ENCODE peak calls at places on chromosomes 11 and 22, in four cellular contexts. R, B, F and K are unnamed samples. For H3K4me1, the result is how much of the 10 kb centered on the place peaks cover.

GRCh38 chr11:26470992-26471391 is 101.1 kb downstream of the MUC15 start:
- DNase-seq in B (no peak), F (no peak), R (no peak), K (no peak)

GRCh38 chr22:31250740-31251330 is 38.7 kb downstream of the LIMK2 start:
- DNase-seq in B (no peak), R (no peak), F (no peak), K (no peak)

GRCh38 chr22:25762147-25762546 is 20.2 kb downstream of the MYO18B start:
- DNase-seq in F (no peak), B (no peak), R (no peak), K (no peak)

GRCh38 chr22:47724751-47725150 is 962.3 kb downstream of the TBC1D22A start:
- DNase-seq in F (no peak), R (no peak), B (no peak), K (no peak)

GRCh38 chr11:78497309-78497708 is 77.4 kb downstream of the NARS2 start:
- DNase-seq in F (no peak), R (no peak), B (no peak), K (no peak)

GRCh38 chr11:84924290-84924689 is 702.9 kb downstream of the DLG2 start:
- DNase-seq in R (no peak), B (peak), F (no peak), K (no peak)

GRCh38 chr11:44464741-44465140 is 100.7 kb upstream of the CD82 start:
- DNase-seq in B (no peak), R (no peak), F (peak), K (no peak)

GRCh38 chr11:107576497-107577086 is 11.1 kb upstream of the ALKBH8 start:
- DNase-seq in B (peak), F (no peak), R (peak), K (peak)

GRCh38 chr11:103499710-103500340 is 390.6 kb downstream of the DYNC2H1 start:
- DNase-seq in F (no peak), B (no peak), R (no peak), K (no peak)

GRCh38 chr11:12005476-12005875 is 3.0 kb downstream of the DKK3 start:
- DNase-seq in F (no peak), B (no peak), R (no peak), K (no peak)
- H3K27ac ChIP-seq in F (no peak), B (no peak), R (peak), K (peak)

GRCh38 chr11:70528794-70529580 is 130.7 kb downstream of the CTTN start:
- DNase-seq in F (no peak), B (no peak), R (no peak), K (no peak)

GRCh38 chr11:70527046-70527395 is 128.7 kb downstream of the CTTN start:
- DNase-seq in R (no peak), B (no peak), F (no peak), K (no peak)

GRCh38 chr11:70526116-70527045 is 128.1 kb downstream of the CTTN start:
- DNase-seq in B (no peak), F (no peak), R (no peak), K (no peak)

GRCh38 chr11:70528046-70528793 is 129.9 kb downstream of the CTTN start:
- DNase-seq in F (no peak), B (no peak), R (no peak), K (no peak)

DNA sequence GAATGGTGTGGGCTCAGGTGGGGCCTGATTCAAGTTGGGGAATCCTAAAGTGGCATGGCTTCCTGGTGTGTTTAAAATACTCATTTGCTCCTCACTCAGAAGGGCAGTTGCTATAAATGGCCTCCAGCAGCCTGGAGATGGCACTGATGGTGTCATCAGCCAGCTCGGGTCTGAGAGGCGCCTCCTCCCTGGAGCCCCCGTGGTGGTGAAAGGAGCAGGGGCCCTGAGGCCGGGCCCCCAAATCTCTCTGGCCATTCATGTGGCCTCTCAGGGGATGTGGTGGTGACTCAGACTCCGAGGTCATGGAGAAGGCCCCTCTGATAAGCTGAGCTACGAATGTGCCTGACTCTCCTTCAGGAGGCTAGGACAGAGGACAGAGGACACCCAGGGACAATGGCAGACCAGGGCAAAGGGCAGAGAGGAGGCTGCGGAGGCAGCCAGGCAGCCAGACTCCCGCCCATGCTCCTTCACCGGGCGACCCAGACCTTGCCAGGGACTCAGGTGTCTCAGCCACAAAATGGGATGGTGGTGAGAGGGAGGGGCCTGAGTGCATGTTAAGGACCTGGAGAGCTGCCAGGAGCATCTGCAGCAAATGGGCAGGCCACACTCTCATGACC is 129.2 kb downstream of the CTTN start:
- DNase-seq in B (no peak), R (no peak), F (no peak), K (no peak)
- H3K4me1 ChIP-seq in B (under half), R (under half), F (under half), K (under half)

GRCh38 chr11:117201906-117202305 is 2.7 kb downstream of the TAGLN start:
- DNase-seq in B (no peak), F (no peak), R (no peak), K (no peak)
- TF ChIP-seq POLR2A in B (no peak), F (no peak), R (no peak), K (no peak)

DNA sequence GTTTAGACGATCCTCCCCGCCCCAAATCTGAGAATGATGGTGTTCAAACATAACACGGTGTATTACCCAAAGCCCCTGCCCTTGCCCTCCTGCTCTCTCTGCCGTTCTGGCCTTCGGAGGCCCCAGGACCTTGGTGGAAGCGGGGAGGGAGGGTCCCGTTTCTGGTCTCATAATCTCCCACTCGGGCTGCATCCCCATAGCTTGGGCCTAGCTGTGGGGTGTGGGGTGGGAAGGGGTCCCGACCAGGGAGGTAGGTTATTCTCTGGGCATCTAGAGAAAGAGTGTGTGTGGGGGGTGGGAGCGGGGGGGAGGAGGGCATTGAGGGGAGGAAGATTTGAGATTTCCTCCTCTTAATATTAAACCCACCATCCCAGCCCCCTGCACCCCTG is 2.3 kb downstream of the PKNOX2 start:
- DNase-seq in R (no peak), F (no peak), B (no peak), K (no peak)
- H3K27ac ChIP-seq in R (peak), F (no peak), B (peak), K (peak)

GRCh38 chr22:43293661-43294392 is 49.3 kb downstream of the SCUBE1 start:
- DNase-seq in R (peak), B (no peak), F (no peak), K (peak)

GRCh38 chr22:43293259-43293658 is 49.9 kb downstream of the SCUBE1 start:
- DNase-seq in F (no peak), B (no peak), R (peak), K (no peak)

GRCh38 chr22:43296279-43296902 is 46.8 kb downstream of the SCUBE1 start:
- DNase-seq in B (no peak), F (no peak), R (no peak), K (no peak)

GRCh38 chr22:43295660-43296059 is 47.5 kb downstream of the SCUBE1 start:
- DNase-seq in R (no peak), F (no peak), B (no peak), K (no peak)

GRCh38 chr22:43295173-43295572 is 48.0 kb downstream of the SCUBE1 start:
- DNase-seq in F (no peak), R (no peak), B (no peak), K (peak)
- H3K4me1 ChIP-seq in F (under half), R (under half), B (under half), K (under half)

DNA sequence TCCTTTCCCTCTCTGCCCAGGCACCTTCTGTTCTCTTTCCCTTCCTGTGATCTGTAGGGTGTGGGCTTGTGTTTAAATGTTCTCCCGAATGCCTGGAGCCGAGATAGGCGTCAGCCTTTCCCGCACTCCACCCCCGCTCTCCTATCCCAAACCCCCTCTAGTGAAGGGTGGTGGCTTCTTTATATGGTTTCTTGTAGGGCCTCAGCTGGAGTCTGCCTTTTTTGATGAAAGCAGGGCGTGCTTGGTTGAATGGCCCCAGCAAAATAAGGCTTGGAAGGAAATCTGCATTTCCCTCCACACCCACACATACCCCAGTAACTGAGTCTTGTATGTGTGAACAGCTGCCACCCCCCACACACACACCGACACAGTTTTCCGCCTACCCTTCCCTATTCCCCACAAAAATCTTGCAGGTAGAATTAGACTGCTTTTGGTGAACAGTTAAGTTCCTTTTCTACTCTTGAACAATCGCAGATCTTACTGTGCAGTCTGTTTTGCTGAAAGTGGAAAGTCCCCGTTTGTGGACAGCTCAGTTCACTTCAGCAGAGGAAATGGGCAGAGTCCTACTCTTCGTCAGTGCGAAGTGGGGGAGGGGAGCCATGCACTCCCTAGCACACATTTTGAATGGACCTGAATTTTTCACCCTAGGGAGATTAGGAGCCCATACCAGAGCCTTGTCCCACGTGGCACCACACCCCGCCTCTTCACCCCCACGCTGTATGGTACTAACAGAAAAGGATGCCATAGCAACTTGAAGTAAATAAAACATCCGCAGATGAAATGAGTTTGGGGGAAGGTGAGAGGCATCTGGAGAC is 25.5 kb upstream of the GRK2 start:
- DNase-seq in B (peak), F (no peak), R (peak), K (peak)
- TF ChIP-seq POLR2A in B (peak), F (no peak), R (no peak), K (peak)

GRCh38 chr11:130180491-130180890 is 20.9 kb downstream of the ST14 start:
- DNase-seq in R (no peak), F (no peak), B (peak), K (peak)

GRCh38 chr11:130177782-130178181 is 18.2 kb downstream of the ST14 start:
- DNase-seq in R (no peak), B (no peak), F (no peak), K (no peak)

GRCh38 chr11:130179396-130180306 is 20.1 kb downstream of the ST14 start:
- DNase-seq in B (peak), R (no peak), F (no peak), K (peak)

GRCh38 chr11:130178992-130179391 is 19.4 kb downstream of the ST14 start:
- DNase-seq in F (no peak), B (no peak), R (no peak), K (no peak)

GRCh38 chr11:130178441-130178971 is 18.9 kb downstream of the ST14 start:
- DNase-seq in R (no peak), B (peak), F (no peak), K (no peak)
- H3K27ac ChIP-seq in R (peak), B (peak), F (no peak), K (no peak)

GRCh38 chr11:65418431-65418680 is 4.2 kb upstream of the NEAT1 start:
- DNase-seq in B (no peak), F (no peak), R (no peak), K (no peak)
- H3K4me1 ChIP-seq in B (half or more), F (half or more), R (half or more), K (half or more)